ENCODE peak calls at places on chromosomes 1 and 21, in seven cellular contexts. G, A, Z, N, H, K and M are unnamed samples.

GRCh38 chr1:58524353-58524945 is 22.1 kb downstream of the OMA1 start:
- DNase-seq in K (no peak), Z (no peak), H (no peak), N (no peak), A (no peak), G (no peak), M (no peak)

GRCh38 chr1:52423771-52424170 is 19.4 kb downstream of the PRPF38A start:
- DNase-seq in A (no peak), K (no peak), H (no peak), G (no peak), Z (no peak), N (no peak), M (no peak)

GRCh38 chr1:175369696-175370095 is 177.1 kb upstream of the KIAA0040 start:
- DNase-seq in A (no peak), G (no peak), H (no peak), Z (no peak), K (no peak), N (no peak), M (no peak)

GRCh38 chr1:50610563-50610962 is 187.3 kb upstream of the DMRTA2 start:
- DNase-seq in Z (no peak), K (no peak), A (no peak), G (no peak), H (no peak), N (no peak), M (no peak)

GRCh38 chr1:65269612-65270011 is 39.7 kb upstream of the DNAJC6 start:
- DNase-seq in Z (no peak), H (no peak), A (no peak), N (no peak), G (no peak), K (no peak), M (no peak)

GRCh38 chr1:33319186-33319948 is 1.5 kb downstream of the A3GALT2 start:
- DNase-seq in H (no peak), Z (no peak), N (no peak), G (no peak), K (no peak), A (no peak), M (no peak)

GRCh38 chr21:38945536-38946245 is 140.0 kb downstream of the ETS2 start:
- DNase-seq in G (no peak), H (no peak), N (no peak), K (no peak), A (no peak), Z (no peak), M (no peak)

GRCh38 chr1:56065729-56066128 is 513.6 kb downstream of the PLPP3 start:
- DNase-seq in H (no peak), K (no peak), Z (no peak), A (no peak), G (no peak), N (no peak), M (no peak)

GRCh38 chr1:182404764-182405163 is 4.3 kb upstream of the TEDDM1 start:
- DNase-seq in N (no peak), G (no peak), K (no peak), H (no peak), Z (no peak), A (no peak), M (no peak)

GRCh38 chr1:168210312-168210711 is 15.5 kb upstream of the SFT2D2 start:
- DNase-seq in K (no peak), N (no peak), G (no peak), H (no peak), Z (no peak), A (no peak), M (no peak)

GRCh38 chr1:93552751-93553455 is 105.0 kb downstream of the FNBP1L start:
- DNase-seq in G (no peak), K (peak; percentile 16), H (no peak), N (no peak), Z (no peak), A (no peak), M (no peak)

GRCh38 chr1:82227286-82227685 is 426.6 kb downstream of the ADGRL2 start:
- DNase-seq in Z (no peak), N (no peak), H (peak; percentile 8), G (no peak), A (no peak), K (no peak), M (no peak)

GRCh38 chr1:55522982-55523381 is 307.8 kb upstream of the USP24 start:
- DNase-seq in K (no peak), A (no peak), G (no peak), Z (no peak), N (no peak), H (no peak), M (no peak)

GRCh38 chr1:28456078-28456477 is 49.8 kb upstream of the RCC1 start:
- DNase-seq in N (no peak), Z (no peak), A (no peak), K (no peak), H (no peak), G (no peak), M (no peak)

GRCh38 chr21:29320021-29320420 is 21.3 kb downstream of the BACH1 start:
- DNase-seq in N (no peak), H (no peak), Z (no peak), G (no peak), A (no peak), K (no peak), M (no peak)

GRCh38 chr1:164504699-164505098 is 54.3 kb upstream of the PBX1 start:
- DNase-seq in G (no peak), K (no peak), H (no peak), N (no peak), A (no peak), Z (no peak), M (no peak)

GRCh38 chr1:225329041-225329440 is 98.8 kb downstream of the LBR start:
- DNase-seq in N (no peak), Z (no peak), K (no peak), H (no peak), G (no peak), A (no peak), M (no peak)

GRCh38 chr1:12148160-12148957 is 18.4 kb upstream of the TNFRSF1B start:
- DNase-seq in G (peak; percentile 69), Z (no peak), K (peak; percentile 29), A (no peak), N (no peak), H (no peak), M (no peak)

GRCh38 chr1:12145616-12146342 is 21.0 kb upstream of the TNFRSF1B start:
- DNase-seq in G (no peak), Z (no peak), N (peak; percentile 15), A (no peak), H (no peak), K (no peak), M (no peak)

GRCh38 chr1:12147116-12147753 is 19.6 kb upstream of the TNFRSF1B start:
- DNase-seq in H (no peak), K (no peak), A (no peak), G (no peak), N (no peak), Z (no peak), M (no peak)

GRCh38 chr1:12144969-12145368 is 21.8 kb upstream of the TNFRSF1B start:
- DNase-seq in G (no peak), Z (no peak), A (no peak), K (no peak), N (peak; percentile 31), H (no peak), M (no peak)

DNA sequence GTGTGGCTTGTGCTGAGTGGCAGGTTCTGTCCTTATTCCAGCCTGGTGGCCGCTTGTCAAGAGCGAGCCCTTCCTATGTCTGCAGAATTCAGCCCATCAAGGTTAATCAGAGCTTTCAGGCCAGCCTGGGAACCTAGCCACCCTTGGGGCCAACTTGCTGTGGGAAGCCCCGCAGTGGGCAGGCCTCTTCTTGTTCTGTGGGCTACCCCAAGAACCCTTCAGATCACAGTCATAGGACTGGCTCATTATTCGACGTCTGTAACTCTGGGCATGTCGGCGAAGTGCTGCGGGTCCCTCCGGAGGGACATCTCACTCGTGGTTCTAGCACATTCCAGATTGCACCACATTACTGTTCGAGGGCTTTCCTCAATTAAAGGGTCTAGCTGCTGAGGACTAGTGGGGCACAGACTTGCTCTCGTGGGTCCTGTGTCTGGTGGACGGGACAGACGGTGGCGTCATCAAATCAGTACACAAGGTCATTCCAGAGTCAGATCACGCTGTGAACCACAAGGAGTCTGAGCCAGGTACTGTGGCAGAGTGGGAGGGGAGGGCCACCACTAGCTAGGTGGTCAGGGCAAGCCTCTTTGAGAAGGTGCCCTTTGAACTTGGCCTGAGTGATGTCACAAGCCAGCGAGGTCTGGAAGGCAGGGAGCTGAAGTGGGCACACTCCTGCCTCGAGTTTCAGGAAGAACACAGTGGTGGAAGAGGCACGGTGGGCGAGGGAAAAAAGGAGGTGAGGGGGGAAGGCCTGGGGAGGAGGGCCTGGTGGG is 20.3 kb upstream of the TNFRSF1B start:
- DNase-seq in Z (no peak), N (no peak), K (no peak), A (no peak), G (no peak), H (no peak), M (no peak)
- H3K4me1 ChIP-seq in Z (peaks cover 4% of the 10 kb centered on the region), N (peaks cover 40% of the 10 kb centered on the region), K (peaks cover 30% of the 10 kb centered on the region), A (no peaks in the 10 kb centered on the region), G (peaks cover 35% of the 10 kb centered on the region), H (peaks cover 32% of the 10 kb centered on the region), M (peaks cover 8% of the 10 kb centered on the region)

DNA sequence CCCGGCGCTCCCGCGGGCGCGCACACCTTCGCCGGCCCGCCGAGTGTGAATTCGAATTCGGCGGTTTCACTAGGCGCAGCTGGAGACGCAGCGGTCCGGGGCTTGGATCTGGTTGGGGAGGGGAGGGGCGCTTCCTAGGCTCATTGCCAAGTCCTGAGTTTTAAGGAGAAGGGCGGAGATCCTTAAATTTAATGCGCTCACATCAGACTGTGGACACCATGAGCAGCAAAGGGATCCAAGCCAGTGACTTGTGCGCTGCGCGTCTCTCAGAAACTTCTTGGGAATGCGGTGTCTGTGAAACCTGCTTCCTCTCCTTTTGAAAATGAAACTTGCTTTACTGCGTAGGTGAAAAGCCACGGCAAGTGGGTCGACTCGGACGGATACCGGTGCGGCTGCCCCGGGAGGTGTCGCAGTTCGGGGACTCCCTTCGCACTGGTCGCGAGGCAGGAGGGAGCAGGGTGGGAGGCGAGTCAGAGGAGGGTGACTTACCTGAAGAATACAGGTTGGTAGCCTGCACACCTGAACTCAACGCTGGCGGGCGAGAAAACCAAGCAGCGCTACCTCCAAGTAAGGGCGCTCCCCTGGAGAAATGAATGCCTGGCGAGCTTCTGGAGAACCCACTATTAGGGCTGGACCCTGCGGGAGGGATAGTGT is 887 bp downstream of the TENT5C start:
- DNase-seq in H (peak; percentile 37), N (peak; percentile 71), Z (no peak), K (no peak), G (peak; percentile 56), A (peak; percentile 60), M (peak; percentile 30)
- TF ChIP-seq POLR2A in H (no peak), N (no peak), Z (no peak), K (no peak), G (no peak), A (no peak), M (no peak)

DNA sequence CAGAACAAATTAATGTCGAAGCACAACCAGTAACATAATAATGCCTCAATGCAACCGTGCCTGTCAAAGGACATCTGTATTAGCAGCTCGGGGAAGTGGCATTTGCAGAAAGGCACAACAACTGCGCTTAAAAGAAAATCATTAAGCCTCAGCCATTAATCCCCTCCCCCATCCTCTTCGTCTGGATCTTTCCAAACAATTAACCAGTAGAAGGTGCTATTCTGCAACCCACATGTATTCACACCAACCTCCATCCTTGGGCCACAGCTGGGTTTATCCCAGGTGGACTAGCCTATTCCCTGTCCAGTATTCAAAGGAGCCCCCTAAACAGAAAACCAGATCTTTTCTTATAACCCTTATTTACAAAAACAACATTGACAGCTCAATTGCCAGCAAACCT is 2.6 kb downstream of the RERE start:
- DNase-seq in Z (no peak), N (no peak), H (no peak), G (no peak), K (no peak), A (no peak), M (no peak)
- H3K4me3 ChIP-seq in Z (no peak overlapping the region), N (no peak overlapping the region), H (peak overlapping the region; percentile 23), G (no peak overlapping the region), K (no peak overlapping the region), A (no peak overlapping the region), M (no peak overlapping the region)

GRCh38 chr21:46207006-46207919 is 21.3 kb downstream of the LSS start:
- DNase-seq in Z (no peak), K (no peak), N (peak; percentile 57), A (no peak), H (no peak), G (no peak), M (peak; percentile 34)
- H3K4me1 ChIP-seq in Z (no peaks in the 10 kb centered on the region), K (no peaks in the 10 kb centered on the region), N (peaks cover 4% of the 10 kb centered on the region), A (no peaks in the 10 kb centered on the region), H (no peaks in the 10 kb centered on the region), G (no peaks in the 10 kb centered on the region), M (no peaks in the 10 kb centered on the region)